ENCODE peak calls at places on chromosomes 2 and 18, in nine cellular contexts. One of them, this sample, is unnamed.

GRCh38 chr18:39555511-39555910 is 1989.9 kb upstream of the CELF4 start:
- DNase-seq in left lung: no peak
- DNase-seq in left ventricle myocardium inferior: no peak
- DNase-seq in lower lobe of right lung: no peak
- DNase-seq in aorta: no peak
- DNase-seq in CD8-positive, alpha-beta memory T cell: no peak
- DNase-seq in hepatocyte: no peak
- DNase-seq in Panc1: no peak
- DNase-seq in A549: no peak
- DNase-seq in this sample: no peak

GRCh38 chr2:191152841-191153240 is 2.0 kb upstream of the STAT4 start:
- DNase-seq in left lung: no peak
- DNase-seq in left ventricle myocardium inferior: no peak
- DNase-seq in lower lobe of right lung: no peak
- DNase-seq in aorta: no peak
- DNase-seq in CD8-positive, alpha-beta memory T cell: no peak
- DNase-seq in hepatocyte: no peak
- DNase-seq in Panc1: no peak
- DNase-seq in A549: no peak
- DNase-seq in this sample: no peak

GRCh38 chr2:41935806-41936205 is 112.0 kb upstream of the PKDCC start:
- DNase-seq in left lung: no peak
- DNase-seq in left ventricle myocardium inferior: no peak
- DNase-seq in lower lobe of right lung: no peak
- DNase-seq in aorta: no peak
- DNase-seq in CD8-positive, alpha-beta memory T cell: no peak
- DNase-seq in hepatocyte: no peak
- DNase-seq in Panc1: no peak
- DNase-seq in A549: no peak
- DNase-seq in this sample: no peak

GRCh38 chr18:49851624-49852023 is 38.3 kb upstream of the ACAA2 start:
- DNase-seq in left lung: no peak
- DNase-seq in left ventricle myocardium inferior: no peak
- DNase-seq in lower lobe of right lung: no peak
- DNase-seq in aorta: no peak
- DNase-seq in CD8-positive, alpha-beta memory T cell: no peak
- DNase-seq in hepatocyte: no peak
- DNase-seq in Panc1: no peak
- DNase-seq in A549: no peak
- DNase-seq in this sample: no peak

GRCh38 chr2:3470856-3471737 is 48.2 kb downstream of the ADI1 start:
- DNase-seq in left lung: no peak
- DNase-seq in left ventricle myocardium inferior: peak; percentile 39
- DNase-seq in lower lobe of right lung: peak; percentile 29
- DNase-seq in aorta: no peak
- DNase-seq in CD8-positive, alpha-beta memory T cell: no peak
- DNase-seq in hepatocyte: no peak
- DNase-seq in Panc1: no peak
- DNase-seq in A549: no peak
- DNase-seq in this sample: peak; percentile 50

GRCh38 chr2:112566104-112566503 is 18.3 kb upstream of the CHCHD5 start:
- DNase-seq in left lung: no peak
- DNase-seq in left ventricle myocardium inferior: no peak
- DNase-seq in lower lobe of right lung: no peak
- DNase-seq in aorta: no peak
- DNase-seq in CD8-positive, alpha-beta memory T cell: no peak
- DNase-seq in hepatocyte: no peak
- DNase-seq in Panc1: no peak
- DNase-seq in A549: peak; percentile 19
- DNase-seq in this sample: no peak

GRCh38 chr2:41936751-41937463 is 110.9 kb upstream of the PKDCC start:
- DNase-seq in left lung: no peak
- DNase-seq in left ventricle myocardium inferior: no peak
- DNase-seq in lower lobe of right lung: no peak
- DNase-seq in aorta: no peak
- DNase-seq in CD8-positive, alpha-beta memory T cell: no peak
- DNase-seq in hepatocyte: no peak
- DNase-seq in Panc1: no peak
- DNase-seq in A549: no peak
- DNase-seq in this sample: peak; percentile 71

GRCh38 chr18:48672671-48673340 is 134.0 kb downstream of the CTIF start:
- DNase-seq in left lung: no peak
- DNase-seq in left ventricle myocardium inferior: no peak
- DNase-seq in lower lobe of right lung: no peak
- DNase-seq in aorta: no peak
- DNase-seq in CD8-positive, alpha-beta memory T cell: no peak
- DNase-seq in hepatocyte: no peak
- DNase-seq in Panc1: no peak
- DNase-seq in A549: no peak
- DNase-seq in this sample: no peak

GRCh38 chr18:49321800-49322461 is 138.5 kb downstream of the DYM start:
- DNase-seq in left lung: no peak
- DNase-seq in left ventricle myocardium inferior: no peak
- DNase-seq in lower lobe of right lung: no peak
- DNase-seq in aorta: no peak
- DNase-seq in CD8-positive, alpha-beta memory T cell: no peak
- DNase-seq in hepatocyte: no peak
- DNase-seq in Panc1: no peak
- DNase-seq in A549: no peak
- DNase-seq in this sample: no peak

GRCh38 chr2:128032092-128032491 is 4.2 kb upstream of the SAP130 start:
- DNase-seq in left lung: no peak
- DNase-seq in left ventricle myocardium inferior: no peak
- DNase-seq in lower lobe of right lung: no peak
- DNase-seq in aorta: no peak
- DNase-seq in CD8-positive, alpha-beta memory T cell: no peak
- DNase-seq in hepatocyte: no peak
- DNase-seq in Panc1: no peak
- DNase-seq in A549: no peak
- DNase-seq in this sample: no peak

GRCh38 chr2:183078467-183079334 is at the start of gene DUSP19:
- DNase-seq in left lung: peak; percentile 82
- DNase-seq in left ventricle myocardium inferior: peak; percentile 77
- DNase-seq in lower lobe of right lung: peak; percentile 79
- DNase-seq in aorta: peak; percentile 80
- DNase-seq in CD8-positive, alpha-beta memory T cell: peak; percentile 70
- DNase-seq in hepatocyte: peak; percentile 90
- DNase-seq in Panc1: peak; percentile 93
- DNase-seq in A549: peak; percentile 91
- DNase-seq in this sample: peak; percentile 80

GRCh38 chr18:7598167-7599062 is 31.3 kb downstream of the PTPRM start:
- DNase-seq in left lung: no peak
- DNase-seq in left ventricle myocardium inferior: no peak
- DNase-seq in lower lobe of right lung: no peak
- DNase-seq in aorta: no peak
- DNase-seq in CD8-positive, alpha-beta memory T cell: no peak
- DNase-seq in hepatocyte: no peak
- DNase-seq in Panc1: no peak
- DNase-seq in A549: no peak
- DNase-seq in this sample: no peak

GRCh38 chr2:23633966-23634365 is 249.0 kb downstream of the KLHL29 start:
- DNase-seq in left lung: no peak
- DNase-seq in left ventricle myocardium inferior: no peak
- DNase-seq in lower lobe of right lung: no peak
- DNase-seq in aorta: peak; percentile 15
- DNase-seq in CD8-positive, alpha-beta memory T cell: no peak
- DNase-seq in hepatocyte: no peak
- DNase-seq in Panc1: no peak
- DNase-seq in A549: no peak
- DNase-seq in this sample: no peak

GRCh38 chr18:48902856-48903601 is 47.7 kb downstream of the SMAD7 start:
- DNase-seq in left lung: no peak
- DNase-seq in left ventricle myocardium inferior: peak; percentile 60
- DNase-seq in lower lobe of right lung: no peak
- DNase-seq in aorta: peak; percentile 93
- DNase-seq in CD8-positive, alpha-beta memory T cell: no peak
- DNase-seq in hepatocyte: no peak
- DNase-seq in Panc1: no peak
- DNase-seq in A549: no peak
- DNase-seq in this sample: no peak

GRCh38 chr18:26039203-26039602 is 51.2 kb downstream of the SS18 start:
- DNase-seq in left lung: no peak
- DNase-seq in left ventricle myocardium inferior: no peak
- DNase-seq in lower lobe of right lung: no peak
- DNase-seq in aorta: no peak
- DNase-seq in CD8-positive, alpha-beta memory T cell: no peak
- DNase-seq in hepatocyte: no peak
- DNase-seq in Panc1: no peak
- DNase-seq in A549: no peak
- DNase-seq in this sample: no peak

GRCh38 chr18:26040051-26040656 is 50.3 kb downstream of the SS18 start:
- DNase-seq in left lung: no peak
- DNase-seq in left ventricle myocardium inferior: no peak
- DNase-seq in lower lobe of right lung: no peak
- DNase-seq in aorta: no peak
- DNase-seq in CD8-positive, alpha-beta memory T cell: no peak
- DNase-seq in hepatocyte: no peak
- DNase-seq in Panc1: no peak
- DNase-seq in A549: no peak
- DNase-seq in this sample: no peak

GRCh38 chr18:26036635-26037034 is 53.8 kb downstream of the SS18 start:
- DNase-seq in left lung: no peak
- DNase-seq in left ventricle myocardium inferior: no peak
- DNase-seq in lower lobe of right lung: no peak
- DNase-seq in aorta: no peak
- DNase-seq in CD8-positive, alpha-beta memory T cell: no peak
- DNase-seq in hepatocyte: no peak
- DNase-seq in Panc1: no peak
- DNase-seq in A549: no peak
- DNase-seq in this sample: no peak

DNA sequence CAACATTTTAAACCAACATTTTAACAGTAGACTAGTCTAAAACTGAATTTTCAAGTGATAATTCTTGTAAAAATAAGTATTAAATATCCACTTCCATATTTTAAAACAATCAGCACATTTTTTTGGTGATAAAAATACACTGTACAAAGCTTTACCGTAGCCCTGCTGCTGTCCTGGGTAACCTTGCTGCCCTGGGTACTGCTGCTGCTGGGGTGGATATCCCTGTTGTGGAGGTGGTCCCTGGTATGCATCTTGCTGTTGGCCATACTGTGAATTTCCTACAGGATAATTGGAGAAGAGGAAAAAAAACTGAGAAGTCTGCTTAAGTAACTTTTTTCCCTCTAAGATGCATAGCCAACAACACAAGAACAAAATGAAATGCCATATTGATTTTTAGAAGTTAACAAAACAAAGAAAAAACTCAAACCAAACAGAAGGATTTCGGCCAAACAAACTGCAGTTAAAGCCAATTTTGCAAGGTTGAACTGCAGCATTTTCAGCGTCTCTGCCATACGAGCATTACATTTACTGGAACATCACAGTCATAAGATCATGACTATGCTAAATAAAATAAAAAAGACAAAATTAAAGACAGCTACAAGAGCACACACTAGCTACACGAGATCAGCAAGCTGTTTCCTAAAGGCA is 55.4 kb downstream of the SS18 start:
- DNase-seq in left lung: no peak
- DNase-seq in left ventricle myocardium inferior: no peak
- DNase-seq in lower lobe of right lung: no peak
- DNase-seq in aorta: no peak
- DNase-seq in CD8-positive, alpha-beta memory T cell: no peak
- DNase-seq in hepatocyte: no peak
- DNase-seq in Panc1: no peak
- DNase-seq in A549: no peak
- DNase-seq in this sample: no peak
- H3K27ac ChIP-seq in left lung: no peak overlapping the region
- H3K27ac ChIP-seq in left ventricle myocardium inferior: no peak overlapping the region
- H3K27ac ChIP-seq in lower lobe of right lung: no peak overlapping the region
- H3K27ac ChIP-seq in aorta: no peak overlapping the region
- H3K27ac ChIP-seq in CD8-positive, alpha-beta memory T cell: no peak overlapping the region
- H3K27ac ChIP-seq in hepatocyte: no peak overlapping the region
- H3K27ac ChIP-seq in Panc1: no peak overlapping the region
- H3K27ac ChIP-seq in A549: no peak overlapping the region
- H3K27ac ChIP-seq in this sample: no peak overlapping the region

GRCh38 chr2:218290316-218291261 is 1.7 kb downstream of the TMBIM1 start:
- DNase-seq in left lung: no peak
- DNase-seq in left ventricle myocardium inferior: no peak
- DNase-seq in lower lobe of right lung: no peak
- DNase-seq in aorta: no peak
- DNase-seq in CD8-positive, alpha-beta memory T cell: peak; percentile 66
- DNase-seq in hepatocyte: no peak
- DNase-seq in Panc1: no peak
- DNase-seq in A549: no peak
- DNase-seq in this sample: no peak
- H3K4me1 ChIP-seq in left lung: peaks cover 93% of the 10 kb centered on the region
- H3K4me1 ChIP-seq in left ventricle myocardium inferior: peaks cover 90% of the 10 kb centered on the region
- H3K4me1 ChIP-seq in lower lobe of right lung: peaks cover 92% of the 10 kb centered on the region
- H3K4me1 ChIP-seq in aorta: no peaks in the 10 kb centered on the region
- H3K4me1 ChIP-seq in CD8-positive, alpha-beta memory T cell: peaks cover 74% of the 10 kb centered on the region
- H3K4me1 ChIP-seq in hepatocyte: peaks cover 71% of the 10 kb centered on the region
- H3K4me1 ChIP-seq in Panc1: peaks cover 55% of the 10 kb centered on the region
- H3K4me1 ChIP-seq in A549: peaks cover 55% of the 10 kb centered on the region
- H3K4me1 ChIP-seq in this sample: peaks cover 10% of the 10 kb centered on the region

GRCh38 chr18:32470713-32471633 is at the start of gene GAREM1:
- DNase-seq in left lung: peak; percentile 95
- DNase-seq in left ventricle myocardium inferior: peak; percentile 95
- DNase-seq in lower lobe of right lung: peak; percentile 95
- DNase-seq in aorta: peak; percentile 97
- DNase-seq in CD8-positive, alpha-beta memory T cell: peak; percentile 79
- DNase-seq in hepatocyte: peak; percentile 98
- DNase-seq in Panc1: peak; percentile 58
- DNase-seq in A549: peak; percentile 92
- DNase-seq in this sample: peak; percentile 90

GRCh38 chr18:32468147-32468845 is 2.4 kb downstream of the GAREM1 start:
- DNase-seq in left lung: no peak
- DNase-seq in left ventricle myocardium inferior: no peak
- DNase-seq in lower lobe of right lung: no peak
- DNase-seq in aorta: no peak
- DNase-seq in CD8-positive, alpha-beta memory T cell: no peak
- DNase-seq in hepatocyte: no peak
- DNase-seq in Panc1: no peak
- DNase-seq in A549: no peak
- DNase-seq in this sample: no peak

GRCh38 chr18:32470136-32470712 is 458 bp downstream of the GAREM1 start:
- DNase-seq in left lung: peak; percentile 83
- DNase-seq in left ventricle myocardium inferior: peak; percentile 41
- DNase-seq in lower lobe of right lung: peak; percentile 63
- DNase-seq in aorta: peak; percentile 57
- DNase-seq in CD8-positive, alpha-beta memory T cell: peak; percentile 10
- DNase-seq in hepatocyte: no peak
- DNase-seq in Panc1: no peak
- DNase-seq in A549: peak; percentile 28
- DNase-seq in this sample: peak; percentile 40

GRCh38 chr18:32469691-32470131 is 971 bp downstream of the GAREM1 start:
- DNase-seq in left lung: no peak
- DNase-seq in left ventricle myocardium inferior: no peak
- DNase-seq in lower lobe of right lung: no peak
- DNase-seq in aorta: no peak
- DNase-seq in CD8-positive, alpha-beta memory T cell: no peak
- DNase-seq in hepatocyte: peak; percentile 7
- DNase-seq in Panc1: no peak
- DNase-seq in A549: no peak
- DNase-seq in this sample: peak; percentile 22

GRCh38 chr18:32469190-32469611 is 1.5 kb downstream of the GAREM1 start:
- DNase-seq in left lung: peak; percentile 61
- DNase-seq in left ventricle myocardium inferior: peak; percentile 24
- DNase-seq in lower lobe of right lung: peak; percentile 46
- DNase-seq in aorta: peak; percentile 46
- DNase-seq in CD8-positive, alpha-beta memory T cell: no peak
- DNase-seq in hepatocyte: peak; percentile 58
- DNase-seq in Panc1: no peak
- DNase-seq in A549: peak; percentile 42
- DNase-seq in this sample: peak; percentile 9
- H3K27ac ChIP-seq in left lung: no peak overlapping the region
- H3K27ac ChIP-seq in left ventricle myocardium inferior: peak overlapping the region; percentile 88
- H3K27ac ChIP-seq in lower lobe of right lung: no peak overlapping the region
- H3K27ac ChIP-seq in aorta: no peak overlapping the region
- H3K27ac ChIP-seq in CD8-positive, alpha-beta memory T cell: no peak overlapping the region
- H3K27ac ChIP-seq in hepatocyte: peak overlapping the region; percentile 81
- H3K27ac ChIP-seq in Panc1: no peak overlapping the region
- H3K27ac ChIP-seq in A549: peak overlapping the region; percentile 93
- H3K27ac ChIP-seq in this sample: no peak overlapping the region

GRCh38 chr2:224892574-224893204 is 149.6 kb downstream of the DOCK10 start:
- DNase-seq in left lung: no peak
- DNase-seq in left ventricle myocardium inferior: no peak
- DNase-seq in lower lobe of right lung: no peak
- DNase-seq in aorta: no peak
- DNase-seq in CD8-positive, alpha-beta memory T cell: no peak
- DNase-seq in hepatocyte: no peak
- DNase-seq in Panc1: no peak
- DNase-seq in A549: no peak
- DNase-seq in this sample: no peak
- H3K4me1 ChIP-seq in left lung: peaks cover 38% of the 10 kb centered on the region
- H3K4me1 ChIP-seq in left ventricle myocardium inferior: no peaks in the 10 kb centered on the region
- H3K4me1 ChIP-seq in lower lobe of right lung: peaks cover 11% of the 10 kb centered on the region
- H3K4me1 ChIP-seq in aorta: no peaks in the 10 kb centered on the region
- H3K4me1 ChIP-seq in CD8-positive, alpha-beta memory T cell: peaks cover 12% of the 10 kb centered on the region
- H3K4me1 ChIP-seq in hepatocyte: no peaks in the 10 kb centered on the region
- H3K4me1 ChIP-seq in Panc1: no peaks in the 10 kb centered on the region
- H3K4me1 ChIP-seq in A549: peaks cover 3% of the 10 kb centered on the region
- H3K4me1 ChIP-seq in this sample: no peaks in the 10 kb centered on the region